ENCODE peak calls at places on chromosome 19, in ten cellular contexts. One of them, this sample, is unnamed.

GRCh38 chr19:54916822-54917221 is 10.9 kb downstream of the NCR1 start:
- DNase-seq in IMR-90: no peak
- DNase-seq in hepatocyte: no peak
- DNase-seq in H1: no peak
- DNase-seq in neural progenitor cell: no peak
- DNase-seq in neuronal stem cell: no peak
- DNase-seq in MM.1S: no peak
- DNase-seq in GM23248: no peak
- DNase-seq in fibroblast of lung: no peak
- DNase-seq in osteoblast: no peak
- DNase-seq in this sample: no peak

GRCh38 chr19:35977446-35978222 is 17.4 kb upstream of the SDHAF1 start:
- DNase-seq in IMR-90: no peak
- DNase-seq in hepatocyte: no peak
- DNase-seq in H1: peak; percentile 86
- DNase-seq in neural progenitor cell: peak; percentile 79
- DNase-seq in neuronal stem cell: no peak
- DNase-seq in MM.1S: no peak
- DNase-seq in GM23248: peak; percentile 6
- DNase-seq in fibroblast of lung: no peak
- DNase-seq in osteoblast: no peak
- DNase-seq in this sample: no peak

GRCh38 chr19:45883881-45884681 is 1.9 kb downstream of the IRF2BP1 start:
- DNase-seq in IMR-90: no peak
- DNase-seq in hepatocyte: peak; percentile 14
- DNase-seq in H1: no peak
- DNase-seq in neural progenitor cell: no peak
- DNase-seq in neuronal stem cell: no peak
- DNase-seq in MM.1S: no peak
- DNase-seq in GM23248: no peak
- DNase-seq in fibroblast of lung: no peak
- DNase-seq in osteoblast: peak; percentile 73
- DNase-seq in this sample: no peak

GRCh38 chr19:54325194-54325621 is 12.2 kb upstream of the LILRA5 start:
- DNase-seq in IMR-90: peak; percentile 8
- DNase-seq in hepatocyte: peak; percentile 42
- DNase-seq in H1: peak; percentile 65
- DNase-seq in neural progenitor cell: peak; percentile 42
- DNase-seq in neuronal stem cell: peak; percentile 40
- DNase-seq in MM.1S: peak; percentile 55
- DNase-seq in GM23248: peak; percentile 40
- DNase-seq in fibroblast of lung: no peak
- DNase-seq in osteoblast: peak; percentile 74
- DNase-seq in this sample: peak; percentile 31

GRCh38 chr19:4371209-4371897 is 28.0 kb downstream of the MPND start:
- DNase-seq in IMR-90: no peak
- DNase-seq in hepatocyte: no peak
- DNase-seq in H1: no peak
- DNase-seq in neural progenitor cell: no peak
- DNase-seq in neuronal stem cell: no peak
- DNase-seq in MM.1S: no peak
- DNase-seq in GM23248: no peak
- DNase-seq in fibroblast of lung: no peak
- DNase-seq in osteoblast: peak; percentile 86
- DNase-seq in this sample: no peak

GRCh38 chr19:2461751-2462634 is 5.2 kb upstream of the LMNB2 start:
- DNase-seq in IMR-90: peak; percentile 56
- DNase-seq in hepatocyte: peak; percentile 61
- DNase-seq in H1: peak; percentile 82
- DNase-seq in neural progenitor cell: peak; percentile 78
- DNase-seq in neuronal stem cell: peak; percentile 56
- DNase-seq in MM.1S: peak; percentile 61
- DNase-seq in GM23248: peak; percentile 72
- DNase-seq in fibroblast of lung: peak; percentile 66
- DNase-seq in osteoblast: peak; percentile 98
- DNase-seq in this sample: peak; percentile 60

GRCh38 chr19:28427256-28428083 is 785.5 kb downstream of the UQCRFS1 start:
- DNase-seq in IMR-90: no peak
- DNase-seq in hepatocyte: no peak
- DNase-seq in H1: peak; percentile 41
- DNase-seq in neural progenitor cell: no peak
- DNase-seq in neuronal stem cell: no peak
- DNase-seq in MM.1S: no peak
- DNase-seq in GM23248: peak; percentile 57
- DNase-seq in fibroblast of lung: peak; percentile 39
- DNase-seq in osteoblast: no peak
- DNase-seq in this sample: no peak

GRCh38 chr19:45350477-45351058 is 10.0 kb downstream of the KLC3 start:
- DNase-seq in IMR-90: no peak
- DNase-seq in hepatocyte: no peak
- DNase-seq in H1: no peak
- DNase-seq in neural progenitor cell: no peak
- DNase-seq in neuronal stem cell: no peak
- DNase-seq in MM.1S: no peak
- DNase-seq in GM23248: no peak
- DNase-seq in fibroblast of lung: no peak
- DNase-seq in osteoblast: peak; percentile 55
- DNase-seq in this sample: no peak

GRCh38 chr19:41993612-41994483 is at the start of gene ATP1A3:
- DNase-seq in IMR-90: peak; percentile 21
- DNase-seq in hepatocyte: peak; percentile 52
- DNase-seq in H1: peak; percentile 88
- DNase-seq in neural progenitor cell: peak; percentile 93
- DNase-seq in neuronal stem cell: peak; percentile 65
- DNase-seq in MM.1S: peak; percentile 66
- DNase-seq in GM23248: peak; percentile 81
- DNase-seq in fibroblast of lung: peak; percentile 30
- DNase-seq in osteoblast: peak; percentile 98
- DNase-seq in this sample: no peak

GRCh38 chr19:53813996-53814395 is 10.1 kb downstream of the NLRP12 start:
- DNase-seq in IMR-90: peak; percentile 42
- DNase-seq in hepatocyte: no peak
- DNase-seq in H1: no peak
- DNase-seq in neural progenitor cell: no peak
- DNase-seq in neuronal stem cell: no peak
- DNase-seq in MM.1S: no peak
- DNase-seq in GM23248: peak; percentile 82
- DNase-seq in fibroblast of lung: peak; percentile 56
- DNase-seq in osteoblast: peak; percentile 92
- DNase-seq in this sample: no peak

GRCh38 chr19:5132698-5133651 is 164.1 kb downstream of the KDM4B start:
- DNase-seq in IMR-90: no peak
- DNase-seq in hepatocyte: no peak
- DNase-seq in H1: no peak
- DNase-seq in neural progenitor cell: no peak
- DNase-seq in neuronal stem cell: no peak
- DNase-seq in MM.1S: no peak
- DNase-seq in GM23248: no peak
- DNase-seq in fibroblast of lung: no peak
- DNase-seq in osteoblast: no peak
- DNase-seq in this sample: no peak

GRCh38 chr19:49664171-49665070 is 1.2 kb downstream of the IRF3 start:
- DNase-seq in IMR-90: peak; percentile 67
- DNase-seq in hepatocyte: peak; percentile 96
- DNase-seq in H1: peak; percentile 96
- DNase-seq in neural progenitor cell: peak; percentile 93
- DNase-seq in neuronal stem cell: peak; percentile 83
- DNase-seq in MM.1S: peak; percentile 81
- DNase-seq in GM23248: peak; percentile 91
- DNase-seq in fibroblast of lung: peak; percentile 68
- DNase-seq in osteoblast: peak; percentile 99
- DNase-seq in this sample: peak; percentile 94

GRCh38 chr19:10260141-10260584 is 8.1 kb downstream of the MRPL4 start:
- DNase-seq in IMR-90: no peak
- DNase-seq in hepatocyte: peak; percentile 56
- DNase-seq in H1: no peak
- DNase-seq in neural progenitor cell: no peak
- DNase-seq in neuronal stem cell: no peak
- DNase-seq in MM.1S: no peak
- DNase-seq in GM23248: peak; percentile 31
- DNase-seq in fibroblast of lung: peak; percentile 62
- DNase-seq in osteoblast: peak; percentile 63
- DNase-seq in this sample: no peak

GRCh38 chr19:32483574-32483973 is 78.0 kb downstream of the DPY19L3 start:
- DNase-seq in IMR-90: no peak
- DNase-seq in hepatocyte: no peak
- DNase-seq in H1: no peak
- DNase-seq in neural progenitor cell: no peak
- DNase-seq in neuronal stem cell: no peak
- DNase-seq in MM.1S: no peak
- DNase-seq in GM23248: no peak
- DNase-seq in fibroblast of lung: no peak
- DNase-seq in osteoblast: no peak
- DNase-seq in this sample: no peak

GRCh38 chr19:4909172-4909896 is at the start of gene UHRF1:
- DNase-seq in IMR-90: no peak
- DNase-seq in hepatocyte: peak; percentile 46
- DNase-seq in H1: peak; percentile 54
- DNase-seq in neural progenitor cell: peak; percentile 58
- DNase-seq in neuronal stem cell: no peak
- DNase-seq in MM.1S: peak; percentile 85
- DNase-seq in GM23248: peak; percentile 46
- DNase-seq in fibroblast of lung: peak; percentile 35
- DNase-seq in osteoblast: peak; percentile 82
- DNase-seq in this sample: peak; percentile 30

GRCh38 chr19:51978882-51979281 is 7.8 kb downstream of the ZNF350 start:
- DNase-seq in IMR-90: no peak
- DNase-seq in hepatocyte: no peak
- DNase-seq in H1: no peak
- DNase-seq in neural progenitor cell: no peak
- DNase-seq in neuronal stem cell: no peak
- DNase-seq in MM.1S: no peak
- DNase-seq in GM23248: no peak
- DNase-seq in fibroblast of lung: no peak
- DNase-seq in osteoblast: no peak
- DNase-seq in this sample: no peak
- H3K9me3 ChIP-seq in IMR-90: peaks cover 49% of the 10 kb centered on the region
- H3K9me3 ChIP-seq in hepatocyte: peaks cover 25% of the 10 kb centered on the region
- H3K9me3 ChIP-seq in H1: peaks cover 27% of the 10 kb centered on the region
- H3K9me3 ChIP-seq in neural progenitor cell: no peaks in the 10 kb centered on the region
- H3K9me3 ChIP-seq in neuronal stem cell: peaks cover 49% of the 10 kb centered on the region
- H3K9me3 ChIP-seq in MM.1S: no peaks in the 10 kb centered on the region
- H3K9me3 ChIP-seq in GM23248: no peaks in the 10 kb centered on the region
- H3K9me3 ChIP-seq in fibroblast of lung: no peaks in the 10 kb centered on the region
- H3K9me3 ChIP-seq in osteoblast: peaks cover 2% of the 10 kb centered on the region
- H3K9me3 ChIP-seq in this sample: peaks cover 69% of the 10 kb centered on the region

DNA sequence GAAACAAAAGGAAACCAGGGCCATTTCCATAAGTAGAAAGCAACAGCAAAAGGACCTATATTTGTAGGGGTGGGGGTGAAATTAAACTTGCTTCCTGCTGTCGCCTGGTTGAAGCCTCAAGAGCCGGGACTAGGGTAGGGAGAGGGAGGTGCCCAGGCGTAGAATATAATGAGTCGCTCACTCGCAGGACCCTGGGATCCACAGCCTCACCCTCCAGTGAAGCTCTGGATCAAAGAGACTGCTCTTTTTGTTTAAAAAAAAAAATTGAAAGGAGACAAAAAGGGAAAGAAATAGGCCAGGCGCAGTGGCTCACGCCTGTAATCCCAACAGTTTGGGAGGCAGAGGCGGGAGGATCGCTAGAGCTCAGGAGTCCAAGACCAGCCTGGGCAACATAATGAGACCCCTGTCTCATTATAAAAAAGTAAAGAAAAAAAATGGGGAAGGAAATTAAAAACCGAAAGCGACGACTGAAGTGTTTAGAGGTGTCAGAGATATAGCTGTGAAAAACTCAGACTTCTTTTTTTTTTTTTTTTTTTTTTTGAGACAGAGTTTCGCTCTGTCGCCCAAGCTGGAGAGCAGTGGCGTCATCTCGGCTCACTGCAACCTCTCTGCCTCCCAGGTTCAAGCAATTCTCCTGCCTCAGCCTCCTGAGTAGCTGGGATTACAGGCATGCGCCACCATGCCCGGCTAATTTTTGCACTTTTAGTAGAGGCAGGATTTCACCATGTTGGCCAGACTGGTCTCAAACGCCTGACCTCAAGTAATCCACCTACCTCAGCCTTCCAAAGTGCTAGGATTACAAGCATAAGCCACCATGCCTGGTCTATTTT is 10.9 kb upstream of the ADGRE5 start:
- DNase-seq in IMR-90: no peak
- DNase-seq in hepatocyte: no peak
- DNase-seq in H1: no peak
- DNase-seq in neural progenitor cell: no peak
- DNase-seq in neuronal stem cell: no peak
- DNase-seq in MM.1S: no peak
- DNase-seq in GM23248: peak; percentile 32
- DNase-seq in fibroblast of lung: no peak
- DNase-seq in osteoblast: no peak
- DNase-seq in this sample: no peak
- H3K4me2 ChIP-seq in IMR-90: peak overlapping the region; percentile 5
- H3K4me2 ChIP-seq in hepatocyte: no peak overlapping the region
- H3K4me2 ChIP-seq in H1: no peak overlapping the region
- H3K4me2 ChIP-seq in neural progenitor cell: no peak overlapping the region
- H3K4me2 ChIP-seq in neuronal stem cell: no peak overlapping the region
- H3K4me2 ChIP-seq in MM.1S: no peak overlapping the region
- H3K4me2 ChIP-seq in GM23248: peak overlapping the region; percentile 60
- H3K4me2 ChIP-seq in fibroblast of lung: peak overlapping the region; percentile 59
- H3K4me2 ChIP-seq in osteoblast: peak overlapping the region; percentile 86
- H3K4me2 ChIP-seq in this sample: no peak overlapping the region

GRCh38 chr19:6253886-6254285 is 25.9 kb downstream of the MLLT1 start:
- DNase-seq in IMR-90: no peak
- DNase-seq in hepatocyte: no peak
- DNase-seq in H1: no peak
- DNase-seq in neural progenitor cell: no peak
- DNase-seq in neuronal stem cell: no peak
- DNase-seq in MM.1S: no peak
- DNase-seq in GM23248: no peak
- DNase-seq in fibroblast of lung: no peak
- DNase-seq in osteoblast: no peak
- DNase-seq in this sample: no peak
- H3K9me3 ChIP-seq in IMR-90: no peaks in the 10 kb centered on the region
- H3K9me3 ChIP-seq in hepatocyte: no peaks in the 10 kb centered on the region
- H3K9me3 ChIP-seq in H1: no peaks in the 10 kb centered on the region
- H3K9me3 ChIP-seq in neural progenitor cell: no peaks in the 10 kb centered on the region
- H3K9me3 ChIP-seq in neuronal stem cell: peaks cover 12% of the 10 kb centered on the region
- H3K9me3 ChIP-seq in MM.1S: no peaks in the 10 kb centered on the region
- H3K9me3 ChIP-seq in GM23248: no peaks in the 10 kb centered on the region
- H3K9me3 ChIP-seq in fibroblast of lung: no peaks in the 10 kb centered on the region
- H3K9me3 ChIP-seq in osteoblast: no peaks in the 10 kb centered on the region
- H3K9me3 ChIP-seq in this sample: no peaks in the 10 kb centered on the region

DNA sequence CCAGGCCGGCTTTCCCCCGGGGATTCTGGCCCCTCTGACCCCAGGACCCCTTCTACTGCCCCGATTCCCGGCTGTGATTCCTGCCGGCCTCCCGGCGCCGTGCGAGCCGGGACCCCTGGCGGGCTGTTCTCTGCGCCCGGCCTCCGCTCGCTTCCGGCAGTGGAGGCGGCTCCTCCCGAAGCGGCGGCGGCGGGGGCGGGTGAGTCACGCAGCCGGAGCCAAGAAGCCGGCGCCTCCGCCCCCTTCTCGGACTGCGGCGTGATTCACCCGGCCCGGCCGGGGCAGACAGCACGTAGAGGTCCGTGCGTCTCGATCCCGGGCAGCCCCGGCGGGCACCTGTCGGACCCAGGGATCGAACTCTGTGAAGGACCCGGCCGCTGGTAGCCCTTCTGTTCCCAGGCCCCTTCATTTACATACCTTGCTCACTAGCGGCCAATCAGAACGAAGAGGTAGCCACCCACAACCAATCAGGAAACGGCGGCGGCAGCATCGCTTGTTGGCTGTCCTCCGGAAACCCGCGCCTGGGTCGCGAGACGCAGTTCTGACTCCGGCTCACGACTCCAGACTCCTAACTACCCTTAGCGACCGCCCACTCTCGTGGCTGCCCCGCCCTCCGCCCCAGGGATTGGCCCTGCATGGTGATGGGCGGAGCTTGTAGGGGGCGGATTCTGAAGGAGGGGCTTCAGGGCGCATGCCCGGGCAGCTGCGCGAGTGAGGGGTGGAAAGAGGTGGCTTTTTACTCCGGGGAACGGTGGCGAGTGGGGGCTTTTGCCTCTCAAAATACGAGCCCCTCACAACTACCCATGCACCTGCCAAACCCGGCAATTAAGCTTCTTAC is at the start of gene SERTAD1:
- DNase-seq in IMR-90: peak; percentile 99
- DNase-seq in hepatocyte: peak; percentile 100
- DNase-seq in H1: peak; percentile 99
- DNase-seq in neural progenitor cell: peak; percentile 100
- DNase-seq in neuronal stem cell: peak; percentile 99
- DNase-seq in MM.1S: peak; percentile 100
- DNase-seq in GM23248: peak; percentile 100
- DNase-seq in fibroblast of lung: peak; percentile 98
- DNase-seq in osteoblast: peak; percentile 99
- DNase-seq in this sample: peak; percentile 99
- H3K4me2 ChIP-seq in IMR-90: peak within 1 kb of the TSS; percentile 93
- H3K4me2 ChIP-seq in hepatocyte: peak within 1 kb of the TSS; percentile 95
- H3K4me2 ChIP-seq in H1: peak within 1 kb of the TSS; percentile 83
- H3K4me2 ChIP-seq in neural progenitor cell: peak within 1 kb of the TSS; percentile 85
- H3K4me2 ChIP-seq in neuronal stem cell: peak within 1 kb of the TSS; percentile 86
- H3K4me2 ChIP-seq in MM.1S: peak within 1 kb of the TSS; percentile 96
- H3K4me2 ChIP-seq in GM23248: peak within 1 kb of the TSS; percentile 98
- H3K4me2 ChIP-seq in fibroblast of lung: peak within 1 kb of the TSS; percentile 97
- H3K4me2 ChIP-seq in osteoblast: peak within 1 kb of the TSS; percentile 89
- H3K4me2 ChIP-seq in this sample: peak within 1 kb of the TSS; percentile 98